ENCODE peak calls at places on chromosome 3, in seven cellular contexts. Q is Panc1, O is BJ, Y is adipocyte, V is upper lobe of right lung, I is sigmoid colon, H is bronchial epithelial cell. U is an unnamed sample. For H3K27me3, the result is how much of the 10 kb centered on the place peaks cover.

GRCh38 chr3:125212509-125213372 is at the start of gene SLC12A8:
- DNase-seq in Q (no peak), O (no peak), Y (no peak), V (peak), I (no peak), H (no peak), U (no peak)

GRCh38 chr3:87227835-87228144 is 681 bp downstream of the CHMP2B start:
- DNase-seq in Q (no peak), O (no peak), Y (peak), V (no peak), I (no peak), H (no peak), U (no peak)

GRCh38 chr3:131716007-131716406 is 213.2 kb upstream of the MRPL3 start:
- DNase-seq in Q (no peak), O (no peak), Y (peak), V (no peak), I (no peak), H (no peak), U (no peak)

GRCh38 chr3:173911446-173911845 is 513.9 kb downstream of the NLGN1 start:
- DNase-seq in Q (no peak), O (no peak), Y (no peak), V (no peak), I (no peak), H (no peak), U (no peak)

GRCh38 chr3:65992106-65992505 is 46.6 kb downstream of the MAGI1 start:
- DNase-seq in Q (no peak), O (no peak), Y (no peak), V (no peak), I (no peak), H (peak), U (no peak)

GRCh38 chr3:155026999-155027591 is 53.0 kb upstream of the MME start:
- DNase-seq in Q (no peak), O (no peak), Y (peak), V (no peak), I (no peak), H (no peak), U (no peak)

GRCh38 chr3:47791193-47791855 is 9.6 kb upstream of the SMARCC1 start:
- DNase-seq in Q (no peak), O (no peak), Y (peak), V (no peak), I (no peak), H (no peak), U (no peak)

GRCh38 chr3:87041191-87041590 is 50.2 kb upstream of the VGLL3 start:
- DNase-seq in Q (no peak), O (no peak), Y (no peak), V (no peak), I (no peak), H (no peak), U (no peak)

GRCh38 chr3:179068779-179069530 is 2.7 kb downstream of the ZMAT3 start:
- DNase-seq in Q (no peak), O (no peak), Y (peak), V (no peak), I (no peak), H (no peak), U (no peak)

GRCh38 chr3:62172199-62172598 is 201.2 kb downstream of the FEZF2 start:
- DNase-seq in Q (no peak), O (no peak), Y (no peak), V (no peak), I (no peak), H (no peak), U (no peak)

GRCh38 chr3:127141921-127142730 is 50.8 kb upstream of the PRR23E start:
- DNase-seq in Q (no peak), O (no peak), Y (no peak), V (no peak), I (peak), H (peak), U (no peak)

GRCh38 chr3:17891139-17891850 is 148.9 kb upstream of the TBC1D5 start:
- DNase-seq in Q (no peak), O (peak), Y (peak), V (no peak), I (no peak), H (peak), U (no peak)

GRCh38 chr3:10160346-10160745 is 4.4 kb upstream of the IRAK2 start:
- DNase-seq in Q (no peak), O (peak), Y (no peak), V (no peak), I (no peak), H (no peak), U (no peak)

GRCh38 chr3:99659965-99660364 is 21.6 kb downstream of the COL8A1 start:
- DNase-seq in Q (no peak), O (no peak), Y (no peak), V (peak), I (no peak), H (no peak), U (no peak)

GRCh38 chr3:80097674-80098073 is 329.9 kb upstream of the ROBO1 start:
- DNase-seq in Q (no peak), O (no peak), Y (peak), V (no peak), I (no peak), H (peak), U (no peak)

GRCh38 chr3:123290107-123290930 is 88.6 kb downstream of the SEC22A start:
- DNase-seq in Q (no peak), O (no peak), Y (no peak), V (no peak), I (peak), H (no peak), U (no peak)

GRCh38 chr3:52379610-52380009 is 63.5 kb downstream of the DNAH1 start:
- DNase-seq in Q (no peak), O (no peak), Y (no peak), V (no peak), I (no peak), H (no peak), U (no peak)

GRCh38 chr3:35645189-35645588 is 5.9 kb downstream of the ARPP21 start:
- DNase-seq in Q (no peak), O (no peak), Y (no peak), V (no peak), I (no peak), H (no peak), U (no peak)

GRCh38 chr3:179333084-179333483 is 10.3 kb downstream of the ZNF639 start:
- DNase-seq in Q (no peak), O (no peak), Y (no peak), V (no peak), I (no peak), H (no peak), U (no peak)

GRCh38 chr3:60198179-60198578 is 1053.1 kb downstream of the FHIT start:
- DNase-seq in Q (no peak), O (no peak), Y (no peak), V (no peak), I (no peak), H (no peak), U (no peak)

GRCh38 chr3:79515072-79515471 is 252.7 kb downstream of the ROBO1 start:
- DNase-seq in Q (no peak), O (no peak), Y (peak), V (no peak), I (no peak), H (no peak), U (no peak)

GRCh38 chr3:46711770-46712169 is 5.9 kb downstream of the PRSS50 start:
- DNase-seq in Q (no peak), O (no peak), Y (no peak), V (no peak), I (peak), H (no peak), U (no peak)

GRCh38 chr3:79937567-79937966 is 169.8 kb upstream of the ROBO1 start:
- DNase-seq in Q (no peak), O (no peak), Y (no peak), V (no peak), I (no peak), H (peak), U (no peak)

GRCh38 chr3:66494964-66495581 is 5.7 kb downstream of the LRIG1 start:
- DNase-seq in Q (no peak), O (no peak), Y (no peak), V (no peak), I (no peak), H (no peak), U (no peak)

GRCh38 chr3:177983341-177983740 is 552.9 kb upstream of the KCNMB2 start:
- DNase-seq in Q (no peak), O (no peak), Y (no peak), V (no peak), I (no peak), H (no peak), U (no peak)

GRCh38 chr3:61250784-61251173 is 473 bp downstream of the FHIT start:
- DNase-seq in Q (no peak), O (no peak), Y (peak), V (peak), I (peak), H (peak), U (peak)

GRCh38 chr3:52570076-52570475 is 33.7 kb downstream of the UQCC5 start:
- DNase-seq in Q (no peak), O (no peak), Y (peak), V (no peak), I (no peak), H (peak), U (no peak)

GRCh38 chr3:170745211-170745718 is 124.7 kb downstream of the RPL22L1 start:
- DNase-seq in Q (no peak), O (no peak), Y (no peak), V (no peak), I (no peak), H (peak), U (no peak)

GRCh38 chr3:47283596-47284364 is 1.0 kb downstream of the KLHL18 start:
- DNase-seq in Q (no peak), O (no peak), Y (peak), V (no peak), I (peak), H (no peak), U (no peak)

GRCh38 chr3:71576966-71577459 is 6.5 kb downstream of the FOXP1 start:
- DNase-seq in Q (no peak), O (no peak), Y (no peak), V (no peak), I (no peak), H (no peak), U (no peak)

GRCh38 chr3:15973930-15974329 is 176.2 kb upstream of the ANKRD28 start:
- DNase-seq in Q (no peak), O (no peak), Y (no peak), V (no peak), I (no peak), H (no peak), U (no peak)

GRCh38 chr3:39254806-39255449 is 24.9 kb downstream of the CX3CR1 start:
- DNase-seq in Q (no peak), O (peak), Y (peak), V (no peak), I (no peak), H (peak), U (no peak)

GRCh38 chr3:143736651-143737050 is 111.6 kb downstream of the SLC9A9 start:
- DNase-seq in Q (no peak), O (no peak), Y (no peak), V (no peak), I (no peak), H (peak), U (no peak)

GRCh38 chr3:119630562-119631329 is 29.6 kb downstream of the POPDC2 start:
- DNase-seq in Q (no peak), O (no peak), Y (peak), V (no peak), I (no peak), H (peak), U (no peak)

GRCh38 chr3:99248913-99249312 is 347.4 kb upstream of the DCBLD2 start:
- DNase-seq in Q (no peak), O (no peak), Y (peak), V (no peak), I (no peak), H (no peak), U (no peak)

GRCh38 chr3:8497582-8497981 is 4.0 kb upstream of the LMCD1 start:
- DNase-seq in Q (no peak), O (no peak), Y (no peak), V (no peak), I (no peak), H (peak), U (no peak)

GRCh38 chr3:149599236-149599635 is 58.6 kb downstream of the WWTR1 start:
- DNase-seq in Q (no peak), O (no peak), Y (no peak), V (no peak), I (no peak), H (no peak), U (peak)

GRCh38 chr3:194135516-194135805 is 487 bp upstream of the HES1 start:
- DNase-seq in Q (no peak), O (no peak), Y (peak), V (no peak), I (no peak), H (no peak), U (no peak)

GRCh38 chr3:194134757-194135515 is 1.0 kb upstream of the HES1 start:
- DNase-seq in Q (no peak), O (peak), Y (peak), V (peak), I (peak), H (peak), U (peak)

GRCh38 chr3:194133661-194134230 is 2.2 kb upstream of the HES1 start:
- DNase-seq in Q (no peak), O (no peak), Y (no peak), V (peak), I (peak), H (peak), U (peak)

GRCh38 chr3:194132465-194133358 is 3.2 kb upstream of the HES1 start:
- DNase-seq in Q (no peak), O (no peak), Y (no peak), V (no peak), I (peak), H (peak), U (no peak)

GRCh38 chr3:194134231-194134756 is 1.7 kb upstream of the HES1 start:
- DNase-seq in Q (no peak), O (no peak), Y (peak), V (peak), I (peak), H (no peak), U (peak)
- H3K27me3 ChIP-seq in Q (under half), O (under half), Y (under half), V (under half), I (under half), H (under half), U (under half)

GRCh38 chr3:100957407-100958100 is 35.7 kb downstream of the ABI3BP start:
- DNase-seq in Q (no peak), O (peak), Y (peak), V (no peak), I (no peak), H (no peak), U (no peak)

GRCh38 chr3:100954199-100954935 is 38.9 kb downstream of the ABI3BP start:
- DNase-seq in Q (no peak), O (no peak), Y (peak), V (no peak), I (no peak), H (no peak), U (no peak)

GRCh38 chr3:100954990-100955389 is 38.2 kb downstream of the ABI3BP start:
- DNase-seq in Q (no peak), O (peak), Y (peak), V (no peak), I (peak), H (peak), U (peak)

GRCh38 chr3:100956276-100956675 is 36.9 kb downstream of the ABI3BP start:
- DNase-seq in Q (no peak), O (no peak), Y (no peak), V (no peak), I (no peak), H (no peak), U (no peak)

DNA sequence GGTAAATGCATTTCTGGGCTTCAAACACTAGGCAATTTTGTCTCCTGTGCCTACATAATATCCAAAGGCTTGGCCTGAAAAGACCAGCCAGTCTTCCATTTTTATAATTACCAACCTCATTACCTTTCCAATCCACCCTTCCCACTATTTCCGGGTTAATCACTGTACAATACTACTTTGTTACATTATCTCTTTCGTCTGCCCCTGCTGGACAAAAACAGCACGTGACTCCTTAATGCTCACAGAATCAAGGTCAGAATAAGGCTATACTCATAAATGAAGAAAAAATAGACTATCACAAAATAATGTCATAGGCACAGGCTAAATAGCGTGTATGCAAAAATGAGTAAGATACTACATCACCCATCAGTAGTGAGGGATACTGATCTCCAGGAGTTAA is 40.1 kb downstream of the ABI3BP start:
- DNase-seq in Q (no peak), O (no peak), Y (no peak), V (no peak), I (no peak), H (no peak), U (no peak)
- H3K4me3 ChIP-seq in Q (no peak), O (no peak), Y (no peak), V (no peak), I (no peak), H (no peak), U (no peak)

GRCh38 chr3:186198442-186198841 is 89.6 kb upstream of the ETV5 start:
- DNase-seq in Q (no peak), O (no peak), Y (no peak), V (no peak), I (no peak), H (no peak), U (no peak)

GRCh38 chr3:186189492-186189891 is 80.6 kb upstream of the ETV5 start:
- DNase-seq in Q (no peak), O (no peak), Y (no peak), V (no peak), I (no peak), H (peak), U (no peak)

GRCh38 chr3:186193534-186194450 is 84.9 kb upstream of the ETV5 start:
- DNase-seq in Q (no peak), O (no peak), Y (no peak), V (peak), I (no peak), H (no peak), U (no peak)

GRCh38 chr3:186192823-186193222 is 83.9 kb upstream of the ETV5 start:
- DNase-seq in Q (no peak), O (no peak), Y (no peak), V (no peak), I (no peak), H (no peak), U (no peak)

GRCh38 chr3:186194451-186194811 is 85.5 kb upstream of the ETV5 start:
- DNase-seq in Q (no peak), O (no peak), Y (no peak), V (no peak), I (no peak), H (no peak), U (no peak)
- H3K27me3 ChIP-seq in Q (under half), O (under half), Y (under half), V (under half), I (under half), H (under half), U (under half)

DNA sequence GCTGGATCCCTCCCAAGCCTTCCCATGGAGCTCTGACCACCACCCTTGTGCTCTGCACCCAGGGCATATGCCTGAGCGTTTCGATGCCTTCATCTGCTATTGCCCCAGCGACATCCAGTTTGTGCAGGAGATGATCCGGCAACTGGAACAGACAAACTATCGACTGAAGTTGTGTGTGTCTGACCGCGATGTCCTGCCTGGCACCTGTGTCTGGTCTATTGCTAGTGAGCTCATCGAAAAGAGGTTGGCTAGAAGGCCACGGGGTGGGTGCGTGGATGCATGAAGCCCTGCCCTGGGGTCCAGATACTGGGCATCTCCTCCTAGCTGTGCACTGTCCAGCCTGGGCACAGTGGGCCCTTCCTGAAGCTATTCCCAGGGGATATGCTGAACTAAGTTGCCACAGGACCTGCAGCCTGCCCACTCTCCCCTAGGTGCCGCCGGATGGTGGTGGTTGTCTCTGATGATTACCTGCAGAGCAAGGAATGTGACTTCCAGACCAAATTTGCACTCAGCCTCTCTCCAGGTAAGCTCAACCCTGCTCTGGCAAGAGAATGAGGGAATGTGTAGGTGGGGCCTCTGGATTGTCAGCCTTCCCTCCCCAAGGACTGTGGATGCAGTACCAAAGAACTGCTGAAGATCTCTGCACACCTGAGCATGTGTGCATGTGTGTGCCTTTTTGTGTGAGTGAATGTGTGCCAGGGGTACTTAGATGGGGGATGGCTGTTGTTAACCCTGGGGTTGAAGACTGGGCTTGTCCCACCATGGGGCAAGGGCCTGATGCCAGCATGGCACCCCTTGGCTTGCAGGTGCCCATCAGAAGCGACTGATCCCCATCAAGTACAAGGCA is 2.1 kb downstream of the MYD88 start:
- DNase-seq in Q (no peak), O (no peak), Y (no peak), V (peak), I (no peak), H (no peak), U (no peak)
- H3K4me3 ChIP-seq in Q (no peak), O (no peak), Y (no peak), V (peak), I (no peak), H (no peak), U (no peak)

DNA sequence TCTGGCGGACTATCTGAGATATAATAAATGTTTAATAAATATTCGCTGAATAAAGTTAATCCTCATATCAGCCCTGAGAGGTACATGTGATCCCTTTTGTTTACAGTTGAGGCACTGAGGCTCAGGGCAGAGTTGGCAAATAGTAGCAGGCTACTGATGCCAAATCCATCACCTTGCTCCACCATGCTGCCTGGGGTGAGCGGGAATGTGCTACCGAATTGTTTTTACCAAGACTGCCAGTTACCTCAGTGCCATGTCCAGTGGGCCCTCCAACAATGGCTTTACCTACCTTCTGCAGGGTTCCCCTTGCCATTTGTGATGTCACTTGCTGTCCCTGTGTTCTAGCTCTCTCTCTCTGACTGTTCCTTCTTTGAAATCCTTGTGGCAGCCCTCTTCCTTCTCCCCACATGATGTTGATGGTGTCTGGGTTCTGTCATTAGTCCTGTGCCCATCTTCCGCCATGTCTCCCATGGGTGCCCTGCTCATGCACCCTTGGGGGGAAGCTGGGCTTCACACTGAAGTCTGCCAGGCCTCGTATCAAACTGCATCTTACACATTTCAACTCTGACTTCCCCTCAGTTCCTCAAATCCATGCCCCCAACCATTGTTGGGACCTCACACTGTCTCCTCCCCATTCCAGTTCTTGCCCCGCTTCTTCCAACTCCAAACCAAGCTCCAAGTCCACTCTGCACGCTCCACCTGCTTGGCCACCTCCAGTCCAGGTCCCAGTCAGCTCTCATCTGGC is 35.4 kb downstream of the SLCO2A1 start:
- DNase-seq in Q (no peak), O (no peak), Y (no peak), V (no peak), I (peak), H (no peak), U (no peak)
- H3K27me3 ChIP-seq in Q (under half), O (under half), Y (under half), V (under half), I (under half), H (under half), U (under half)

U was measured in left ventricle myocardium inferior.